ENCODE peak calls at places on chromosomes 16 and 17, in five cellular contexts. W is astrocyte of the cerebellum; B is AG04450; Y is stimulated activated CD4-positive, alpha-beta T cell treated with anti-CD3 and anti-CD28 coated beads, Interleukin-2, amount 100 ng/mL, for 24 hours; I is AG04449. X is an unnamed sample.

GRCh38 chr16:81443688-81444447 is 740 bp upstream of the CMIP start:
- DNase-seq in Y (no peak), I (no peak), W (no peak), B (no peak), X (no peak)

GRCh38 chr17:72393553-72393952 is 272.7 kb downstream of the SOX9 start:
- DNase-seq in W (no peak), Y (no peak), B (peak), I (no peak), X (no peak)

GRCh38 chr16:48430890-48431289 is 45.7 kb upstream of the SIAH1 start:
- DNase-seq in W (no peak), I (no peak), B (no peak), Y (no peak), X (peak)

GRCh38 chr16:2773188-2773968 is 3.7 kb downstream of the ELOB start:
- DNase-seq in Y (no peak), W (no peak), B (no peak), I (no peak), X (no peak)

GRCh38 chr16:79950932-79951719 is 350.6 kb upstream of the MAF start:
- DNase-seq in B (no peak), W (no peak), I (no peak), Y (no peak), X (no peak)

GRCh38 chr16:54477766-54478165 is 191.2 kb upstream of the IRX3 start:
- DNase-seq in Y (no peak), B (no peak), I (no peak), W (no peak), X (no peak)

GRCh38 chr16:65306722-65307121 is 184.9 kb upstream of the CDH11 start:
- DNase-seq in B (no peak), Y (no peak), I (no peak), W (no peak), X (no peak)

GRCh38 chr16:79042886-79043285 is 557.7 kb downstream of the MAF start:
- DNase-seq in Y (peak), I (no peak), B (no peak), W (no peak), X (no peak)

GRCh38 chr17:64008830-64009229 is 10.7 kb downstream of the PRR29 start:
- DNase-seq in I (no peak), Y (no peak), B (no peak), W (no peak), X (no peak)

GRCh38 chr16:69615528-69615927 is 49.8 kb downstream of the NFAT5 start:
- DNase-seq in W (no peak), I (no peak), Y (no peak), B (no peak), X (no peak)

GRCh38 chr17:56707312-56708219 is 114.1 kb downstream of the NOG start:
- DNase-seq in I (no peak), B (no peak), W (no peak), Y (no peak), X (no peak)

GRCh38 chr16:61678182-61678581 is 358.1 kb downstream of the CDH8 start:
- DNase-seq in B (no peak), W (no peak), Y (no peak), I (no peak), X (no peak)

GRCh38 chr16:12602811-12603698 is 200.6 kb downstream of the CPPED1 start:
- DNase-seq in Y (no peak), W (no peak), I (no peak), B (no peak), X (no peak)

GRCh38 chr17:33492731-33493260 is 199.7 kb upstream of the ASIC2 start:
- DNase-seq in I (no peak), W (no peak), B (no peak), Y (no peak), X (no peak)

GRCh38 chr17:76658387-76658705 is 14.8 kb upstream of the ST6GALNAC1 start:
- DNase-seq in W (no peak), Y (no peak), B (no peak), I (no peak), X (no peak)

GRCh38 chr17:63997341-63998048 is 656 bp upstream of the PRR29 start:
- DNase-seq in B (no peak), W (no peak), I (no peak), Y (no peak), X (no peak)

GRCh38 chr16:3444032-3444388 is 530 bp downstream of the NAA60 start:
- DNase-seq in W (peak), I (peak), B (peak), Y (peak), X (peak)

GRCh38 chr17:68519911-68520310 is 7.7 kb downstream of the PRKAR1A start:
- DNase-seq in W (peak), I (no peak), Y (no peak), B (no peak), X (no peak)

GRCh38 chr16:13306153-13306552 is 404.8 kb downstream of the SHISA9 start:
- DNase-seq in I (no peak), Y (no peak), W (no peak), B (no peak), X (no peak)

GRCh38 chr17:76250141-76250540 is 9.8 kb upstream of the RNF157 start:
- DNase-seq in W (no peak), B (no peak), I (no peak), Y (no peak), X (no peak)

GRCh38 chr17:58918072-58918471 is 162.4 kb downstream of the PPM1E start:
- DNase-seq in Y (no peak), W (no peak), I (no peak), B (no peak), X (no peak)

GRCh38 chr17:55440391-55440790 is 18.8 kb upstream of the MMD start:
- DNase-seq in W (no peak), Y (no peak), B (no peak), I (no peak), X (no peak)